ENCODE peak calls at places on chromosomes 12 and 14, in four cellular contexts. J is IMR-90, O is K562, F is endothelial cell of umbilical vein. L is an unnamed sample.

GRCh38 chr12:20368653-20369163 is 371 bp downstream of the PDE3A start:
- DNase-seq in J (peak), F (peak), O (no peak), L (no peak)

GRCh38 chr14:67583711-67584644 is 16.1 kb downstream of the PIGH start:
- DNase-seq in J (peak), O (peak), F (peak), L (no peak)

GRCh38 chr14:75806247-75806876 is 145.3 kb downstream of the TTLL5 start:
- DNase-seq in O (no peak), F (no peak), J (no peak), L (no peak)

GRCh38 chr12:59115995-59116394 is 195.7 kb upstream of the LRIG3 start:
- DNase-seq in J (no peak), F (peak), O (no peak), L (no peak)

GRCh38 chr12:4196805-4197420 is 76.6 kb upstream of the CCND2 start:
- DNase-seq in O (no peak), J (no peak), F (no peak), L (no peak)

GRCh38 chr12:40620564-40621019 is 71.6 kb upstream of the CNTN1 start:
- DNase-seq in J (no peak), O (no peak), F (no peak), L (no peak)

GRCh38 chr12:104632724-104633181 is 176.0 kb downstream of the CHST11 start:
- DNase-seq in O (no peak), J (peak), F (no peak), L (no peak)

GRCh38 chr12:98701166-98701565 is 56.1 kb downstream of the APAF1 start:
- DNase-seq in F (no peak), O (no peak), J (peak), L (no peak)

GRCh38 chr12:51721281-51721940 is 127.1 kb downstream of the FIGNL2 start:
- DNase-seq in J (peak), F (no peak), O (no peak), L (no peak)

GRCh38 chr12:54740882-54741281 is 92.7 kb upstream of the DCD start:
- DNase-seq in J (no peak), F (no peak), O (no peak), L (no peak)

GRCh38 chr14:69559581-69560011 is 15.1 kb downstream of the CCDC177 start:
- DNase-seq in J (no peak), F (no peak), O (no peak), L (no peak)

GRCh38 chr14:87405563-87405962 is 587.4 kb downstream of the GALC start:
- DNase-seq in F (no peak), J (no peak), O (no peak), L (no peak)

GRCh38 chr14:87407344-87407743 is 585.6 kb downstream of the GALC start:
- DNase-seq in J (no peak), O (no peak), F (no peak), L (no peak)

GRCh38 chr14:87409401-87409800 is 583.6 kb downstream of the GALC start:
- DNase-seq in F (no peak), J (peak), O (no peak), L (no peak)

GRCh38 chr14:87411370-87411769 is 581.6 kb downstream of the GALC start:
- DNase-seq in J (no peak), F (no peak), O (no peak), L (no peak)
- TF ChIP-seq FOS in J (no peak), F (no peak), O (no peak), L (no peak)

GRCh38 chr12:129069886-129070285 is 216.6 kb downstream of the GLT1D1 start:
- DNase-seq in O (peak), F (no peak), J (no peak), L (no peak)
- TF ChIP-seq FOS in O (no peak), F (no peak), J (no peak), L (no peak)

DNA sequence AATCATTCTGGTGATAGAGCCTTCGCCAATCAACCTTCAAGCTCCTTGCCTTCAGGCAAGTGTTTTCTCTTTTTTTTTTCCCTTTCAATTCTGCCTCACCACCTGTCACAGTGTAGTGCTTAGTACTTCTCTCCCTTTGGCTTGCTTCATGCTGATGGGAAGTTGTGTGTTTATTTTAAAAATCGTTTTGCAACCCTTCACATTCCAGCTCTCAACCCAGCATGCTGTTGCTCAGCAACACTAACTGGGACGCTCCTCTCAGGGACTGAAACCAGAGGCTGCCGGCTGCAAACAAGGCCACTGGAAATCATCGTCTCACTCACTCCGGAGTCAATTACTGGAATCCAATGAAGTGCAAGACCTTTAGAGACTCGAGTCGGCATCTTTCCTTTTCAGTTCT is 342.7 kb downstream of the PRKD1 start:
- DNase-seq in F (peak), J (peak), O (no peak), L (no peak)
- TF ChIP-seq FOS in F (no peak), J (no peak), O (no peak), L (no peak)

GRCh38 chr12:132710062-132710421 is 600 bp upstream of the PGAM5 start:
- DNase-seq in F (no peak), J (no peak), O (peak), L (no peak)

GRCh38 chr12:132713123-132713522 is 2.5 kb downstream of the PGAM5 start:
- DNase-seq in F (no peak), O (no peak), J (no peak), L (no peak)

GRCh38 chr12:132710422-132711168 is at the start of gene PGAM5:
- DNase-seq in O (peak), F (peak), J (peak), L (peak)

GRCh38 chr12:132708150-132708549 is 2.5 kb upstream of the PGAM5 start:
- DNase-seq in F (no peak), O (no peak), J (no peak), L (no peak)

GRCh38 chr12:132711169-132711843 is 664 bp downstream of the PGAM5 start:
- DNase-seq in F (peak), J (peak), O (no peak), L (no peak)
- TF ChIP-seq FOS in F (no peak), J (no peak), O (no peak), L (no peak)

GRCh38 chr12:124379938-124380754 is 85.3 kb downstream of the RFLNA start:
- DNase-seq in J (peak), F (peak), O (no peak), L (no peak)
- TF ChIP-seq FOS in J (peak), F (peak), O (no peak), L (no peak)

GRCh38 chr12:6821271-6821673 is 349 bp upstream of the GPR162 start:
- DNase-seq in O (no peak), J (peak), F (peak), L (no peak)
- TF ChIP-seq FOS in O (no peak), J (no peak), F (no peak), L (no peak)

GRCh38 chr14:50447491-50447890 is 50.8 kb upstream of the CDKL1 start:
- DNase-seq in F (peak), O (no peak), J (peak), L (no peak)
- TF ChIP-seq FOS in F (peak), O (no peak), J (no peak), L (no peak)

DNA sequence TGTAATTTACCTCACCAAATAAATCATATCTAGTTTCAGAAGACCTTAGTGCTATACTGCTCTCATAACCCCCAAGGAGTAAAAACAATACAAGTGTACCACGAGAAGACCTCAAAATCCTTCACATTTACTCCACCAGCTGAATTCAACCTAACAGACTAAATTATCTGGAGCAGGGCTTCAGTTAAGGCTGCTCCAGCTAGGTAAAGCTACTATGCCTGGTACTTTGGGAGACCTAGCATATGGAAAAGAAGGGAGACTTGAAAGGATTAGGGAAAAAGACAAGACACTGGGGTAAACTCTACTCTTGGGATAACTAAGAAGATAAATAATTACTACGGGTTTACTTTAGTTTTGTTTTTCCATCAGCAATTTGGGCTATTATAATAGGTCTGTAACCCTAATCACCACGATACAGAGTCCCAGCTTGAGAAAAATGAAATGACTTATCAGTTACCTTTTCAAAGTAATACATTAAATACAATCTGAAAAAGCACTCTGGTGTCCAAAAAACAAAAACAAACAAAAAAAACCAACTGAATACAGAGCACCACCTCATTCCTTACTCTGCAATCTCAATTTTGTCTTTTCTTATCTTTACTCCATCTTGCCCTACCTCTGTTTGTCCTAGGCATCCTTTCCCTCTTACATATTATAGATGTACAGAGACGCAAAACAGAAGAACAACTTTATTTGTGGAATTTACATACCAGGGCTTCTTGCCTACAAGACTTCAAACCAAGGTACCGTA is 2.1 kb downstream of the EML5 start:
- DNase-seq in F (no peak), O (no peak), J (no peak), L (no peak)
- TF ChIP-seq FOS in F (no peak), O (no peak), J (no peak), L (no peak)

GRCh38 chr14:63192085-63192484 is 12.2 kb upstream of the RHOJ start:
- DNase-seq in O (no peak), F (peak), J (peak), L (no peak)
- TF ChIP-seq FOS in O (no peak), F (peak), J (no peak), L (no peak)

GRCh38 chr12:32399373-32400113 is at the start of gene FGD4:
- DNase-seq in J (peak), O (peak), F (peak), L (no peak)

GRCh38 chr12:32402170-32402569 is 2.8 kb downstream of the FGD4 start:
- DNase-seq in O (no peak), J (no peak), F (no peak), L (no peak)

GRCh38 chr12:32399045-32399372 is 349 bp upstream of the FGD4 start:
- DNase-seq in J (no peak), F (peak), O (no peak), L (no peak)

GRCh38 chr12:32400114-32400672 is 835 bp downstream of the FGD4 start:
- DNase-seq in F (peak), J (no peak), O (peak), L (no peak)

GRCh38 chr12:32400866-32401265 is 1.5 kb downstream of the FGD4 start:
- DNase-seq in F (peak), O (no peak), J (no peak), L (no peak)
- TF ChIP-seq FOS in F (no peak), O (no peak), J (no peak), L (no peak)

L was measured in GM12878.